ENCODE peak calls at places on chromosomes 1 and 21, in seven cellular contexts. P is breast epithelium, X is adrenal gland, Z is stomach, H is lower leg skin, V is heart left ventricle, C is A549. F is an unnamed sample.

GRCh38 chr1:112242470-112242869 is 153.5 kb upstream of the CTTNBP2NL start:
- DNase-seq in P (no peak), Z (no peak), C (no peak), H (no peak), V (no peak), X (no peak), F (no peak)

GRCh38 chr1:85454214-85454613 is 10.7 kb downstream of the DDAH1 start:
- DNase-seq in X (no peak), P (no peak), C (no peak), H (no peak), Z (no peak), V (no peak), F (no peak)

GRCh38 chr1:225817611-225818061 is 7.7 kb downstream of the EPHX1 start:
- DNase-seq in C (peak; percentile 65), V (no peak), P (peak; percentile 82), H (peak; percentile 94), X (peak; percentile 95), Z (peak; percentile 93), F (peak; percentile 93)

GRCh38 chr1:196400478-196401453 is 207.5 kb downstream of the KCNT2 start:
- DNase-seq in P (peak; percentile 78), X (peak; percentile 24), Z (no peak), H (peak; percentile 84), V (no peak), C (no peak), F (peak; percentile 86)

GRCh38 chr21:36927718-36928117 is 38.8 kb downstream of the HLCS start:
- DNase-seq in V (peak; percentile 74), Z (peak; percentile 84), C (peak; percentile 43), P (peak; percentile 56), H (peak; percentile 94), X (peak; percentile 92), F (peak; percentile 90)

GRCh38 chr1:55244476-55245109 is 29.4 kb upstream of the USP24 start:
- DNase-seq in V (no peak), P (no peak), H (no peak), X (no peak), C (no peak), Z (no peak), F (no peak)

GRCh38 chr1:165456114-165456513 is 11.2 kb upstream of the RXRG start:
- DNase-seq in P (no peak), C (no peak), Z (no peak), V (no peak), H (no peak), X (no peak), F (no peak)

GRCh38 chr1:171188388-171189266 is 3.5 kb downstream of the FMO2 start:
- DNase-seq in Z (peak; percentile 71), V (no peak), C (peak; percentile 45), X (peak; percentile 70), P (peak; percentile 23), H (no peak), F (no peak)

GRCh38 chr1:32071758-32072621 is 749 bp upstream of the TMEM39B start:
- DNase-seq in Z (no peak), H (no peak), V (no peak), X (no peak), P (no peak), C (no peak), F (no peak)

GRCh38 chr1:201422026-201422425 is 496 bp upstream of the TNNI1 start:
- DNase-seq in H (no peak), X (no peak), P (no peak), V (no peak), C (no peak), Z (no peak), F (no peak)

GRCh38 chr21:42636535-42636914 is 16.9 kb upstream of the PDE9A start:
- DNase-seq in Z (no peak), V (no peak), P (no peak), X (no peak), H (no peak), C (no peak), F (no peak)

GRCh38 chr1:77940921-77941570 is 37.8 kb downstream of the FUBP1 start:
- DNase-seq in H (no peak), C (no peak), V (no peak), X (no peak), Z (no peak), P (no peak), F (no peak)

GRCh38 chr21:45456014-45456835 is 51.3 kb downstream of the COL18A1 start:
- DNase-seq in X (no peak), C (no peak), P (no peak), V (peak; percentile 74), Z (no peak), H (no peak), F (peak; percentile 58)

GRCh38 chr1:50422675-50422945 is 633 bp downstream of the DMRTA2 start:
- DNase-seq in H (no peak), X (no peak), V (no peak), C (no peak), P (no peak), Z (no peak), F (no peak)

GRCh38 chr1:228148196-228148861 is 1.4 kb upstream of the GJC2 start:
- DNase-seq in H (peak; percentile 83), P (no peak), C (no peak), Z (no peak), X (no peak), V (peak; percentile 63), F (peak; percentile 46)

GRCh38 chr1:20223659-20224058 is 37.3 kb upstream of the PLA2G2C start:
- DNase-seq in V (no peak), H (no peak), Z (no peak), X (peak; percentile 27), C (no peak), P (no peak), F (no peak)

DNA sequence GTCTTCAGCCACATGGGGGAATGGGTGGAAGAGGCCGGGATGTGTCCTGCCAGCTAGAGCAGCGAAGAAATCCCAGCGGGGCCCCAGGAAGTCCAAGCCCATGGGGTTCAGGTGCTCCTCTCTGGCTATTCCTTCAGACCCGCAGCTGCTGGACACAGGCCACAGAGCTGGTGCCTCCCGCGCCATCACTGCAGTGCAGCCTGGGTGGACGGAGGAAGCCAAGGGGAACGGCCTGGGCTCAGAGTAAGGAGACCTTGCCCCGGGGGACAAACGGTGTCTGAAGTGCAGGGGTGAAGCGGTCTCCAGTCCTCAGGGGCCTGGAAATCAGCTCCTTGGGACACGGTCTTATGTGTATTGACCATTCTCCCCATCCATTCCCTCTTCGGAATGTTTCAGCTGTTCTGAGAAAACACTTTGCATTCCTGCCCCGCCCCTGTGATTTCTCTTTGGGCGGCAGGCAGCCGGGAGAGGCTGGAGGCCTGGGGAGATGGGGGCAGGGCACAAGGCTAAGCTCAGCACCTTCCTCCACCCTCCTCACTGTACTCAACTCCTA is 18.4 kb downstream of the MTHFR start:
- DNase-seq in H (no peak), V (no peak), X (peak; percentile 74), P (peak; percentile 41), Z (peak; percentile 81), C (no peak), F (peak; percentile 51)
- H3K4me3 ChIP-seq in H (no peak overlapping the region), V (peak overlapping the region; percentile 1), X (no peak overlapping the region), P (no peak overlapping the region), Z (no peak overlapping the region), C (no peak overlapping the region), F (no peak overlapping the region)

GRCh38 chr1:44619261-44619900 is 54.9 kb downstream of the TMEM53 start:
- DNase-seq in X (no peak), Z (no peak), P (no peak), V (no peak), H (no peak), C (no peak), F (no peak)
- TF ChIP-seq POLR2A in X (no peak), Z (no peak), P (no peak), V (no peak), H (no peak), C (no peak), F (no peak)

GRCh38 chr1:243473281-243474210 is 217.7 kb downstream of the SDCCAG8 start:
- DNase-seq in V (no peak), P (no peak), C (no peak), Z (no peak), X (no peak), H (no peak), F (no peak)
- H3K4me3 ChIP-seq in V (peak overlapping the region; percentile 43), P (peak overlapping the region; percentile 45), C (no peak overlapping the region), Z (peak overlapping the region; percentile 32), X (peak overlapping the region; percentile 28), H (no peak overlapping the region), F (peak overlapping the region; percentile 2)

DNA sequence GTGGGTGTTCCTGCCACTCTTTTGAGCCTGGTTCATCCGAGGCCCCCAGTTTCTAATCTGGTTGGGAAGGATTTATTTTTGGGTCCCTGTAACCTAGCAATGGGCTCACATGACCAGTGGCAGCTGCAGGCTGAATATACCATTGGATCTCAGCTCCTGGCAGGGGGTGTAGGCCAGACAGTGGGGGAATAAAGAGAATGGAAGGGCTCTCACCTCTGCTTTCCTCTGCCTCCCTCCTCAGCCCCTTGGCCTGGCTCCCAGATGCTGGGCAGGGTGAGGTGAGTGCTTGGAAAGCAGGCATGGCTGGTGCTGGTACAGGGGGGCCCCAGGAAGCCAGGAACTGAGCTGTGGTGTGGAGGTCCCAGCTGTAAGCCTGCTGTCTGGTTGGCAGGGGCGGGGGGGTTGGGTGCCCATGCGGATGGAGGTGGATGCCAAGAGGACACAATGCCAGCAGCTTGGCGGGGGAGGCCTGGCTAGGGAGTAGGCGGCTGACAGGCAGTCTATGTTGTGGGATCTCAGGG is 3.6 kb upstream of the GPR61 start:
- DNase-seq in V (no peak), C (no peak), P (no peak), H (no peak), X (no peak), Z (no peak), F (no peak)
- TF ChIP-seq POLR2A in V (no peak), C (no peak), P (no peak), H (no peak), X (no peak), Z (no peak), F (no peak)

GRCh38 chr1:25245393-25245792 is 1.9 kb downstream of the RSRP1 start:
- DNase-seq in H (no peak), P (no peak), X (no peak), C (no peak), Z (no peak), V (no peak), F (no peak)

GRCh38 chr1:25247024-25247828 is at the start of gene RSRP1:
- DNase-seq in Z (peak; percentile 99), C (peak; percentile 98), P (peak; percentile 97), X (peak; percentile 99), H (peak; percentile 100), V (peak; percentile 100), F (peak; percentile 100)

GRCh38 chr1:25247829-25248754 is 838 bp upstream of the RSRP1 start:
- DNase-seq in Z (no peak), V (no peak), C (no peak), X (no peak), P (no peak), H (no peak), F (no peak)

GRCh38 chr1:25245809-25246599 is 1.2 kb downstream of the RSRP1 start:
- DNase-seq in C (peak; percentile 49), Z (no peak), V (no peak), X (no peak), H (no peak), P (no peak), F (no peak)

GRCh38 chr1:25246600-25247023 is 642 bp downstream of the RSRP1 start:
- DNase-seq in X (peak; percentile 70), Z (peak; percentile 34), H (peak; percentile 90), P (no peak), C (no peak), V (no peak), F (peak; percentile 51)
- H3K4me3 ChIP-seq in X (peak overlapping the region; percentile 62), Z (peak overlapping the region; percentile 85), H (peak overlapping the region; percentile 79), P (peak overlapping the region; percentile 78), C (peak overlapping the region; percentile 89), V (peak overlapping the region; percentile 80), F (peak overlapping the region; percentile 87)

F was measured in right lobe of liver.